ENCODE peak calls at places on chromosomes 16 and 17, in four cellular contexts. R is IMR-90, Q is K562, Z is transverse colon. C is an unnamed sample.

GRCh38 chr16:51880776-51881175 is 666.2 kb downstream of the TOX3 start:
- DNase-seq in R (peak; percentile 98), Q (no peak), Z (no peak), C (no peak)

GRCh38 chr17:31754239-31754945 is 104.7 kb downstream of the COPRS start:
- DNase-seq in R (peak; percentile 99), Q (no peak), Z (no peak), C (no peak)

GRCh38 chr16:19375561-19376158 is 42.0 kb upstream of the TMC5 start:
- DNase-seq in R (peak; percentile 56), Q (peak; percentile 70), Z (peak; percentile 40), C (peak; percentile 57)

GRCh38 chr16:75288596-75289120 is 37.2 kb upstream of the BCAR1 start:
- DNase-seq in R (no peak), Q (no peak), Z (no peak), C (peak; percentile 95)

GRCh38 chr16:24993722-24994686 is 21.2 kb downstream of the ARHGAP17 start:
- DNase-seq in R (peak; percentile 96), Q (peak; percentile 16), Z (peak; percentile 59), C (no peak)

GRCh38 chr17:50048988-50049387 is 6.9 kb upstream of the ITGA3 start:
- DNase-seq in R (no peak), Q (no peak), Z (no peak), C (no peak)

GRCh38 chr17:44749076-44750020 is 9.4 kb upstream of the ADAM11 start:
- DNase-seq in R (no peak), Q (no peak), Z (no peak), C (no peak)

GRCh38 chr16:50836121-50836541 is 94.2 kb downstream of the CYLD start:
- DNase-seq in R (no peak), Q (no peak), Z (no peak), C (no peak)

GRCh38 chr16:31052131-31052530 is 18.8 kb downstream of the STX4 start:
- DNase-seq in R (peak; percentile 97), Q (peak; percentile 28), Z (peak; percentile 36), C (peak; percentile 67)

GRCh38 chr16:89711601-89712475 is 8.9 kb downstream of the VPS9D1 start:
- DNase-seq in R (peak; percentile 50), Q (peak; percentile 99), Z (peak; percentile 74), C (peak; percentile 79)

GRCh38 chr16:14003119-14003570 is 68.0 kb upstream of the MRTFB start:
- DNase-seq in R (peak; percentile 72), Q (peak; percentile 40), Z (peak; percentile 29), C (peak; percentile 71)

GRCh38 chr17:28635506-28635905 is 9.5 kb downstream of the BLTP2 start:
- DNase-seq in R (no peak), Q (no peak), Z (no peak), C (no peak)

GRCh38 chr16:30570621-30571443 is 682 bp downstream of the ZNF688 start:
- DNase-seq in R (peak; percentile 28), Q (peak; percentile 42), Z (no peak), C (no peak)

GRCh38 chr17:8223356-8224063 is 13.1 kb upstream of the AURKB start:
- DNase-seq in R (peak; percentile 47), Q (peak; percentile 55), Z (peak; percentile 74), C (peak; percentile 88)
- TF ChIP-seq POLR2A in R (no peak), Q (peak; percentile 59), Z (peak; percentile 27), C (peak; percentile 11)

GRCh38 chr16:12332553-12332952 is 356.0 kb downstream of the SNX29 start:
- DNase-seq in R (no peak), Q (no peak), Z (no peak), C (no peak)

GRCh38 chr16:12329246-12329995 is 352.9 kb downstream of the SNX29 start:
- DNase-seq in R (no peak), Q (no peak), Z (no peak), C (no peak)

GRCh38 chr16:12330977-12331376 is 354.4 kb downstream of the SNX29 start:
- DNase-seq in R (no peak), Q (no peak), Z (no peak), C (no peak)

GRCh38 chr16:12327971-12328726 is 351.6 kb downstream of the SNX29 start:
- DNase-seq in R (no peak), Q (no peak), Z (peak; percentile 65), C (no peak)

DNA sequence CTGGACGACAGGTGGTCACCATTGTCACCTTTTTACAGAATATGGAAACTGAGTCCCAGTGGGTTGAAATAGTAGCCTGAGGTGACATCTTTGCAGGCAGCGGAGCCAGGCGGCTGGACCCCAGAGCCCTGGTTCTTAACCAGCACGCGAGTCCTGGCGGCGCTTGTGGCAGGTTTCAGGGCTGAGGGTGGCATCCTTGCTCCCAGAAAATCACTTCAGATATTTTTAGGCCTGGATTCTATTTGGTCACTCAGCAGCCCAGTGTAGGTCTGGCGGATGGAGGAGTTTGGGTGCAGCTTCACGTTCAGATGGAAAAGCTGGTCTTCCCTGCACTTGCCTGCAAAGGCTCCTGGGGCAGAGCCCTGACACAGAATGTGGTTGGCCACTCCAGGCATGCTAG is 354.0 kb downstream of the SNX29 start:
- DNase-seq in R (no peak), Q (no peak), Z (no peak), C (no peak)
- H3K4me3 ChIP-seq in R (no peak overlapping the region), Q (no peak overlapping the region), Z (no peak overlapping the region), C (no peak overlapping the region)

DNA sequence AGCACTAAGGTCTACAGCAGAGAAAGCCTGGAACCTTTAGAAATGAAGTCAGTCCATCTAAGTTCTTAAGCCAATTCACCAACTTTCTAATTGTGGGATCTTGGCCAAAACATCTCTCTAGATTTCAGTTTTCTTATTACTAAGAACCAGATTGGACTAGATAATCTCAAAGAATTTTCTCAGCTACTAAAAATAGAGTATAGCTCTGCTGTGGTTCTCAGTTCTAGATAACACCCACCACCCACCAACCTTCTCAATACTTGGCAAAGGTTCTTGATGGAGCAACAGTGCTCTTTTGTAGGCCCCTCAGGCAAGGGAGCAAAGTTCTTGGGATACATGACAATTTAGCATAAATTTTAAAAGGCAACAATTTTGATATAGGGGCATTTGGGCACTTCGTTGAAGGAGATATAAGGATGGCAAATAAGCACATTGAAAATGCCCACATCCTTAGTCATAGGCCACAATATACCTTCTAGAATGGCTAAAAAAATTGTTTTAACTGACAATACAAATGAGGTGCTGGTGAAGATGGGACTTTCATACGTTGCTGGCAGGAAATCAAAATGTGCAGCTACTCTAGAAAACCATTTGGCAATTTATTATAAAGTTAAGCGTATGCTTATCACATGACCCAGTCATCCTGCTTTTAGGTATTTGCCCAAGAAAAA is 74.4 kb upstream of the TMEM132E start:
- DNase-seq in R (no peak), Q (no peak), Z (no peak), C (no peak)
- TF ChIP-seq CTCF in R (no peak), Q (no peak), Z (no peak), C (no peak)

DNA sequence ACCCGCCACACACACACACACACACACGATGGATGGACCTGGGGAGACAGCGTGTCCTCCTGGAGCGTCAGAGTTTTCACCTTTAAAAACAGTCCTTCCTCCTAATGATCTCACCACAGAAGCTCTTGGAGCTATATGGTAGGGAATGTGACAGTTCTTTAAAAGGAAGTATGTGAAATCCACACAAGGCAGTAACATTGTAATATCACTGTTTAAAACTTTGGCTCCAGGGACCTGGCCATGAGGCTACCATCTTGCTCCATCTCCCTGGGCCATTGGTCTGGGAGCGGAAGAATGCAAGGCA is 302.4 kb downstream of the SOX9 start:
- DNase-seq in R (no peak), Q (no peak), Z (no peak), C (no peak)
- TF ChIP-seq POLR2A in R (no peak), Q (no peak), Z (no peak), C (no peak)

DNA sequence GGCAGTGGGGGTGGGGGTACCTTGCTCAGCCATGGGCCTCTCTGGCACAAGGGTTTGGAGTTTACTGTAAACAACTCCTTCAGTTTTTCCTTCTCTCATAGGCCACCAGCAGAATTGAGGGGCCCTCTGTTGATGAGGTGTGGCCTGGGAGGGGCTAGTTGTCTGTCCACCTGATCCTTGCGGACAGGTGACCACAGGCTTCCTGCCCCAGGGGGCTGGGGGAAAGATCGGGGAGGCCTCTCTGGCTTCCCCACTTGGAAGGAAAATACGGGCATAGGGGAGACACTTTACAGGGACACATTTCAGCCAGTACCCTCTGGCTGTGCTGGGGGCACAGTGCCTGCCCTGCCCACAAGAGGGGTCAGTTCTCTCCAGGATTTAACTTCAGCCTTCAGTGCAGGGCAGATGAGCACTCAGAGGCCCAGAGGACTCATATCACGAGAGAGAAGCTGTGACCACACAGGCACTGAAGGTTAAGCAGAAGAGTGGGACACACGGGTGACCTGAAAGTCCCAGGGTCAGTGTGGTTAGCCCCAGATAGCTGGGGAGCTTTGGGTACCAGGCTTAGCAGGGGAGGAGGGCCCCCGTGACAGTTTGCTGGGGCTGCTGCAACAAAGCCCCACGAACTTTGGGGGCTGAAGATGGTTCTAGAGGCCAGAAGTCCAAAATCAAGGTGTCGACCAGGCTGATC is 245.9 kb downstream of the SEC14L1 start:
- DNase-seq in R (no peak), Q (no peak), Z (no peak), C (no peak)
- H3K4me3 ChIP-seq in R (no peak overlapping the region), Q (no peak overlapping the region), Z (no peak overlapping the region), C (no peak overlapping the region)